ENCODE peak calls at places on chromosomes 2 and 18, in five cellular contexts. X, F, O, R and K are unnamed samples.

GRCh38 chr2:42095923-42096408 is 48.1 kb downstream of the PKDCC start:
- DNase-seq in X (no peak), F (peak), O (peak), R (peak), K (peak)

GRCh38 chr18:25533088-25533676 is 181.2 kb upstream of the ZNF521 start:
- DNase-seq in X (no peak), F (no peak), O (no peak), R (no peak), K (no peak)

GRCh38 chr2:215313219-215313656 is 1.4 kb downstream of the ATIC start:
- DNase-seq in X (no peak), F (no peak), O (peak), R (no peak), K (no peak)

GRCh38 chr2:169049142-169049541 is 18.0 kb upstream of the ABCB11 start:
- DNase-seq in X (no peak), F (no peak), O (no peak), R (no peak), K (no peak)

GRCh38 chr2:236642125-236642524 is 72.5 kb downstream of the ACKR3 start:
- DNase-seq in X (no peak), F (no peak), O (no peak), R (no peak), K (no peak)

GRCh38 chr2:228104215-228104614 is 77.3 kb downstream of the SPHKAP start:
- DNase-seq in X (no peak), F (no peak), O (no peak), R (no peak), K (no peak)

GRCh38 chr18:36066731-36067117 is 635 bp downstream of the RPRD1A start:
- DNase-seq in X (no peak), F (no peak), O (no peak), R (peak), K (peak)

GRCh38 chr18:61400016-61400630 is 66.9 kb downstream of the CDH20 start:
- DNase-seq in X (no peak), F (no peak), O (no peak), R (no peak), K (no peak)

GRCh38 chr2:26894136-26894535 is 46.2 kb downstream of the DPYSL5 start:
- DNase-seq in X (no peak), F (no peak), O (no peak), R (no peak), K (no peak)

GRCh38 chr18:59516356-59517155 is 157.5 kb upstream of the LMAN1 start:
- DNase-seq in X (no peak), F (peak), O (peak), R (peak), K (peak)

GRCh38 chr18:22828171-22828570 is 105.0 kb upstream of the RBBP8 start:
- DNase-seq in X (no peak), F (no peak), O (no peak), R (no peak), K (peak)

GRCh38 chr2:101305492-101306123 is 2.9 kb downstream of the RNF149 start:
- DNase-seq in X (no peak), F (peak), O (no peak), R (no peak), K (peak)

GRCh38 chr2:63788070-63788469 is 53.6 kb upstream of the UGP2 start:
- DNase-seq in X (no peak), F (no peak), O (no peak), R (no peak), K (peak)

GRCh38 chr2:208358758-208359631 is 47.6 kb upstream of the PTH2R start:
- DNase-seq in X (no peak), F (no peak), O (no peak), R (peak), K (no peak)

DNA sequence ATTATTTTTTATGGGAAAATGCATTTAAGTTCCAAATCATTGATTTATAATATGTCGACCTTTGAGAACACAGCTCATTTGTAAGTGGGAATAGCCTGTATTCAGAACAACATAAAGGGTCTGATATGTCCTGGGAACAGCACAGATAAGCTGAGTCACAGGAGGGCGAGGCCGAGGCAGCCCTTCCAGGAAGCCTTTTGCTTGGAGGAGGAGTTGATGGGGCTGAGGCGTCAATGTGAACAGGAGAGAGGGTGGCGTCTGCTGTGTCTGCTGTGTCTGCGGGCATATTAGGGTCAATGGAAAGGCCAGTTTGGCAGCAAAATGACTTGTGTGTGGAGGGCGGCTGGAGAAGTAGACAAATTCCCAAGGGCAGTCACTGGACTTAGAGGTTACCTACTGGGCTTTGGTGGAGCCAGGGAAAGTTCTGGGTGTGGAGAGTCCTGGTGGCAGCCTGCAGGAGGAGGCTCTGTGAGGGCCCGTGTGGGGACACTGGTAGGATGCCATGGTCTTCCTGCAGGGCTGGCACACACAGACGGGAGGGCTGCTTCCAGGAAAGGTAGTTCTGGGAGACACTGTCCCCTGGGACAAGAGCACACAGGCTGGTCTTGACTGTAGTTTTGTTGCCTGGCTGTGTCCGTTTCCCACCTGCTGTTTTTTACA is 128.1 kb downstream of the GLI2 start:
- DNase-seq in X (no peak), F (peak), O (peak), R (no peak), K (peak)
- TF ChIP-seq RCOR1 in X (no peak), F (peak), O (no peak), R (no peak), K (no peak)

DNA sequence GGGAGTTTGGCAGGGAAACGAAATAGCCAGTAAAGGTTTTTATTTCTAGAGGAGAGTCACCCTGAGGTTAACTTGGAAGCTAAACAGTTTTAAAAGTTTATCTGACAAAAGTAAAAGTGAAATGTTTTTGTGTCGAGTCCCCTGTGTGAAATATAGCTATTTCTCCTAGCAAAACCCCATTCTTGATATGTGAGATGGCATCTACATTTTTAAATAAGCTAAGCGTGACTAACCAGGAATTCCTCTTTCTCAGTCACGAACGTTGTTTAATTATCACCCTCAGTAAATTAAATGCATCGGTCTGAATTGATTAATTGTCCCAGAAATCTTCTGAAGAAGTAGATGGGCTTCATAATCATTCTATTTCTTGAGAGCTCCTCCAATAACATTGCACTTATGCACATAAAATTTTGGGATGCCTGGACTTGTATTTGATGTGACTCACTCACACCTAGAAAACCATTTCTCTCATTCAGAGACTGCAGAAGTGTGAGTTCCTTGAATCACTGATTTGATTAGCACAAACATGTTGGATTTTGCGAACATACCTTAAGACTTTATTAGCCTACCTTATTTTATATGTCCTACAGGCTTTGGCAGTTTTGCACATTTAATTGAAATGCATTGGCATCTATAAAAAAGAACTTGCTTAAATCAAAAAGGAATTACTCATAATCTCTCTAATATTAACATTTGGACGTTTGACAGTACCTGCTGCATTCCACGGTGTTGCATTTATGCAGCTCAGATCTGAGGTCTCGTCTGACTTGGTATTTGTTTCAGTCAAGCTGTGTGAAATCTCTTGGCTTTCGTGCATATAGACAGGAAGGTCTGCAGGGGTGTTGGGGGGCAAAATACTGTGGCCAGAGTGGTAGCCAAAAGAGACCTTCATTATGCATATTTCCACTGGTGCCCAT is 475.2 kb downstream of the EPHA4 start:
- DNase-seq in X (no peak), F (no peak), O (no peak), R (no peak), K (no peak)
- TF ChIP-seq RCOR1 in X (no peak), F (no peak), O (no peak), R (no peak), K (no peak)

GRCh38 chr2:239298126-239298804 is 102.6 kb downstream of the HDAC4 start:
- DNase-seq in X (no peak), F (no peak), O (no peak), R (no peak), K (peak)
- TF ChIP-seq RCOR1 in X (no peak), F (no peak), O (no peak), R (no peak), K (no peak)

DNA sequence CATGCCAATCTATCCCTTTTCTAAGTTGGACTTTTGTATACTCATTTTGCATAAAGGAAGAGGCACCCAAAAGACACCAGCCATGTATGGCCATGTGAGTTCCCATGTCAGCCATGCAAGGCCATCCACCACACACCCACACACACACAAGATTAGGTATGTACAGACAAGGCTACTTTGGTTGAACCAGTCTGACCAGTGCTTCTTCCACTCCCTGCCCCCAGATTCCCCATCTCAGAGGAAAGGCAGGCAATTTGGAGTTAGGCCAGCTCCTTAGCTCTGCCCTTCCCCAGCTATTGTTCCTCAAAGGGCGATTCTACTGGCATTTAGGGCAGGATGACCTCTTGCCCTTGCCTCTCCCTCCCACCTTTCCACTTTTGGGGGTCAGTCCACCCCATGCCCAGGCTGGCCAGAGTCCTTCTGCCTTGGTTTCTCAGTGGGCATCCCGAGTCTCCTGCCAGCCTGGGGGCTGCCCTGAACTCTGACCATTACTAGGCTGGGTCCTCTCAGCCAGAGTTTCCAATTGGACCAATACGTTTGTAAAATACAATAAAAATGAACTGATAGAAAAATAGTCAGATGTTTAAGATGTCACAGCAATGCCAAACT is 101.1 kb downstream of the ZBTB7C start:
- DNase-seq in X (no peak), F (no peak), O (no peak), R (no peak), K (no peak)
- TF ChIP-seq RCOR1 in X (no peak), F (no peak), O (no peak), R (no peak), K (no peak)

GRCh38 chr18:50189160-50189559 is 5.8 kb downstream of the MYO5B start:
- DNase-seq in X (peak), F (no peak), O (no peak), R (no peak), K (no peak)

GRCh38 chr18:50188652-50189051 is 6.3 kb downstream of the MYO5B start:
- DNase-seq in X (no peak), F (no peak), O (no peak), R (no peak), K (no peak)

GRCh38 chr18:50190236-50190635 is 4.7 kb downstream of the MYO5B start:
- DNase-seq in X (no peak), F (no peak), O (no peak), R (no peak), K (no peak)

GRCh38 chr18:50186385-50186784 is 8.6 kb downstream of the MYO5B start:
- DNase-seq in X (no peak), F (no peak), O (no peak), R (no peak), K (no peak)

GRCh38 chr18:50187659-50188058 is 7.3 kb downstream of the MYO5B start:
- DNase-seq in X (no peak), F (no peak), O (no peak), R (no peak), K (no peak)
- TF ChIP-seq RCOR1 in X (no peak), F (no peak), O (no peak), R (no peak), K (no peak)

DNA sequence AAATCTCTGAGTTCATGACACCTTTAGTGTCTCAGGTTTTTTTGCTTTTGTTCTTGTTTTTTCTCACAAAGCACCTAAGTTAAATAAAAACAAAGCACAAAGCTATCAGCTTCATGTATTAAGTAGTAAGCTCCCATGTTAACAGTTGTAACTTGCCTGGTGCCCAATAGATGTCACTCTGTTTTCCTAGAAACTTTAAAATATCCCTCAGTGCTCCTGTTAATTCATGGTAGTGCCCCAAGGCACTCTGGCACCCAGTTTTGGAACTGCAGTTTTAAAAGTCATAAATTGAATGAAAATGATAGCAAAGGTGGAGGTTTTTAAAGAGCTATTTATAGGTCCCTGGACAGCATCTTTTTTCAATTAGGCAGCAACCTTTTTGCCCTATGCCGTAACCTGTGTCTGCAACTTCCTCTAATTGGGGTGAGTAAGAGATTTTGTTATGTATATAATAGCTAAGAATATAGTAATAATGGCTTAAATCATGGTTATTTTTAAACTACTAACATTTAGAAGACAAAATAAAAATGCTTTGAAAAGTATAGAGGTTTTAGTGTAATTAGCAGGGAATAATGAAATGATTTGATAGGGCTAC is 555.0 kb upstream of the TMEFF2 start:
- DNase-seq in X (no peak), F (no peak), O (peak), R (peak), K (no peak)
- TF ChIP-seq RCOR1 in X (no peak), F (no peak), O (no peak), R (no peak), K (no peak)

DNA sequence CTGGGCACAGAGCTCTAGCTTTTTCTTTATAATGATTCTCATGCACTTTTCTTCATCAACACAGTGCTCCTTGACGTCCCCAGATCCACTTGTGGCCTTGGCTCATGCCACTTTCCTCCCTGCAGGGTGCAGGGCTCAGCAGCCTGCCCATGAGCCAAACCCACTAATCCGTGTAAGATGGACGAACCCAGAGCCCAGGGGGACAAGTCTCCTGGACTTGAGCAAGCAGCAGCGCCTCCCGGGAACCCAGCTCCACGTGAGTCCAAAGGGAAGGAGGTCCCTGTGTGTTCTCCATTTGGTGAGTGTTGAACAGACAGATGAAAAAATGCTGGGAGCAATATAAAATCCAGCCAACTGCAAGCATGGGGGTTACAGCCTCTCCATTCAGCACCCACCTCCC is 470.6 kb upstream of the HS6ST1 start:
- DNase-seq in X (no peak), F (no peak), O (no peak), R (no peak), K (no peak)
- TF ChIP-seq RCOR1 in X (no peak), F (no peak), O (no peak), R (no peak), K (no peak)